ENCODE peak calls at places on chromosomes 11 and 22, in six cellular contexts. P is H9, A is IMR-90, B is H1, Q is trophoblast cell, T is mesenchymal stem cell. S is an unnamed sample.

GRCh38 chr22:30159561-30160353 is 79.5 kb downstream of the HORMAD2 start:
- DNase-seq in A (peak), T (peak), P (no peak), Q (peak), B (no peak), S (no peak)

GRCh38 chr11:5226732-5227327 is at the start of gene HBB:
- DNase-seq in B (no peak), A (no peak), P (no peak), Q (no peak), T (no peak), S (no peak)

GRCh38 chr22:17410576-17410975 is 41.3 kb downstream of the CECR2 start:
- DNase-seq in P (no peak), A (no peak), B (no peak), Q (no peak), T (no peak), S (no peak)

GRCh38 chr11:68383976-68384501 is 71.6 kb downstream of the LRP5 start:
- DNase-seq in Q (no peak), A (peak), P (peak), B (peak), T (peak), S (peak)

GRCh38 chr22:26884921-26885320 is 227.5 kb downstream of the MIAT start:
- DNase-seq in A (no peak), T (no peak), P (no peak), Q (no peak), B (no peak), S (no peak)

GRCh38 chr11:74731301-74732094 is at the start of gene CHRDL2:
- DNase-seq in A (peak), T (peak), B (no peak), Q (no peak), P (no peak), S (no peak)

GRCh38 chr22:19664406-19664805 is 49.9 kb upstream of the SEPTIN5 start:
- DNase-seq in P (no peak), Q (no peak), T (no peak), A (peak), B (no peak), S (no peak)

GRCh38 chr11:108713076-108713790 is 48.4 kb downstream of the DDX10 start:
- DNase-seq in P (no peak), A (peak), Q (no peak), B (no peak), T (peak), S (no peak)

GRCh38 chr22:45455621-45456020 is 42.1 kb downstream of the RIBC2 start:
- DNase-seq in B (no peak), Q (no peak), T (no peak), P (no peak), A (no peak), S (no peak)

GRCh38 chr22:18000441-18001039 is 23.8 kb downstream of the MICAL3 start:
- DNase-seq in A (no peak), B (no peak), T (peak), Q (no peak), P (no peak), S (peak)

GRCh38 chr11:69166186-69167115 is 10.7 kb downstream of the SMIM38 start:
- DNase-seq in A (peak), T (peak), P (peak), Q (no peak), B (peak), S (no peak)

GRCh38 chr11:65551572-65552398 is 6.4 kb downstream of the LTBP3 start:
- DNase-seq in A (peak), B (no peak), P (peak), Q (no peak), T (no peak), S (no peak)

GRCh38 chr11:8223513-8223899 is 40.2 kb downstream of the LMO1 start:
- DNase-seq in Q (peak), B (no peak), P (no peak), T (no peak), A (peak), S (no peak)

GRCh38 chr11:64389851-64390250 is 30.9 kb downstream of the RPS6KA4 start:
- DNase-seq in T (no peak), B (no peak), P (no peak), A (no peak), Q (no peak), S (no peak)

GRCh38 chr11:29629281-29629680 is 387.5 kb downstream of the KCNA4 start:
- DNase-seq in T (peak), Q (peak), P (no peak), B (no peak), A (no peak), S (no peak)

GRCh38 chr11:86374586-86374985 is at the start of gene CCDC81:
- DNase-seq in A (no peak), Q (no peak), B (peak), T (no peak), P (peak), S (peak)

GRCh38 chr11:5930614-5931013 is 11.4 kb upstream of the OR56A3 start:
- DNase-seq in T (no peak), P (no peak), A (no peak), Q (no peak), B (no peak), S (no peak)

GRCh38 chr11:16561150-16561549 is 177.3 kb upstream of the C11orf58 start:
- DNase-seq in P (no peak), T (peak), Q (no peak), A (peak), B (no peak), S (no peak)

GRCh38 chr22:33931406-33931805 is 11.1 kb upstream of the LARGE1 start:
- DNase-seq in T (no peak), A (no peak), Q (no peak), B (no peak), P (no peak), S (no peak)

GRCh38 chr11:128424271-128424709 is 163.1 kb downstream of the ETS1 start:
- DNase-seq in Q (no peak), T (no peak), A (no peak), P (no peak), B (no peak), S (no peak)

GRCh38 chr11:843818-844692 is 1.4 kb downstream of the TSPAN4 start:
- DNase-seq in A (peak), Q (no peak), B (peak), P (peak), T (peak), S (no peak)

GRCh38 chr22:40021401-40022000 is 26.7 kb downstream of the FAM83F start:
- DNase-seq in T (no peak), P (no peak), A (no peak), B (no peak), Q (no peak), S (no peak)

GRCh38 chr11:94129505-94130335 is 1.1 kb downstream of the PANX1 start:
- DNase-seq in P (peak), T (peak), Q (no peak), B (no peak), A (peak), S (no peak)

GRCh38 chr11:84234011-84234410 is 947.8 kb upstream of the CCDC90B start:
- DNase-seq in Q (no peak), A (no peak), B (no peak), T (no peak), P (no peak), S (no peak)

GRCh38 chr22:41863472-41863871 is 30.6 kb downstream of the SREBF2 start:
- DNase-seq in T (no peak), B (no peak), A (no peak), Q (peak), P (no peak), S (no peak)

GRCh38 chr22:19456541-19456940 is 9.0 kb upstream of the C22orf39 start:
- DNase-seq in T (no peak), A (no peak), Q (no peak), P (no peak), B (no peak), S (no peak)

GRCh38 chr22:29375436-29376076 is 12.8 kb downstream of the AP1B1 start:
- DNase-seq in A (peak), P (no peak), Q (no peak), B (no peak), T (peak), S (no peak)

GRCh38 chr11:32890843-32891656 is 1.6 kb upstream of the QSER1 start:
- DNase-seq in B (no peak), Q (no peak), P (peak), T (no peak), A (no peak), S (no peak)

GRCh38 chr11:62752177-62752785 is 1.7 kb downstream of the ZBTB3 start:
- DNase-seq in A (no peak), B (no peak), P (no peak), T (no peak), Q (peak), S (no peak)

GRCh38 chr11:29300441-29300840 is 716.4 kb downstream of the KCNA4 start:
- DNase-seq in T (no peak), Q (no peak), P (no peak), A (peak), B (no peak), S (no peak)

DNA sequence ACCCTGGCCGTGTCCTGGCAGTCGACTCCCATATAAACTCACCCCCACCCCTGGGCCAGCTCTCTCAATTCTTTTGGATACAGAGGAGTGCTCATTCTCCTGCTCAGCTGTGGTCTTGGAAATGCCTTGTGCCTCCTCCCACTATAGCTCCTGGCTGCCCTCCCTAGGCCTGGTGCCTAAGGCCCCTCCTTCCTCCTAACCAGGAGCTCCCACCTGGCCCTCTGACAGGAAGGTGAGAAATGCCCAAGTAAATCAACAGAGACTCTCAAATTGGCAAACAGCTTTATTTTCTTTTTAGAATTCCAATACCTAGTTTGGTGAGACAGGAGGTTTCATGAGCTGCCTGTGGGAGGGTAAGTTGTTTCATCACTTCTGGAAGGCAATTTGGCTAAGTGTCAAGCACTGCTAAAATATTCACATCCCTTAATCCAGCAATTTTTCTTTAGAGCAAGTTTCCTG is 209.5 kb upstream of the ARHGAP20 start:
- DNase-seq in T (no peak), A (peak), Q (no peak), B (no peak), P (peak), S (no peak)
- H3K4ac ChIP-seq in T (no peak), A (no peak), Q (no peak), B (no peak), P (no peak), S (no peak)

DNA sequence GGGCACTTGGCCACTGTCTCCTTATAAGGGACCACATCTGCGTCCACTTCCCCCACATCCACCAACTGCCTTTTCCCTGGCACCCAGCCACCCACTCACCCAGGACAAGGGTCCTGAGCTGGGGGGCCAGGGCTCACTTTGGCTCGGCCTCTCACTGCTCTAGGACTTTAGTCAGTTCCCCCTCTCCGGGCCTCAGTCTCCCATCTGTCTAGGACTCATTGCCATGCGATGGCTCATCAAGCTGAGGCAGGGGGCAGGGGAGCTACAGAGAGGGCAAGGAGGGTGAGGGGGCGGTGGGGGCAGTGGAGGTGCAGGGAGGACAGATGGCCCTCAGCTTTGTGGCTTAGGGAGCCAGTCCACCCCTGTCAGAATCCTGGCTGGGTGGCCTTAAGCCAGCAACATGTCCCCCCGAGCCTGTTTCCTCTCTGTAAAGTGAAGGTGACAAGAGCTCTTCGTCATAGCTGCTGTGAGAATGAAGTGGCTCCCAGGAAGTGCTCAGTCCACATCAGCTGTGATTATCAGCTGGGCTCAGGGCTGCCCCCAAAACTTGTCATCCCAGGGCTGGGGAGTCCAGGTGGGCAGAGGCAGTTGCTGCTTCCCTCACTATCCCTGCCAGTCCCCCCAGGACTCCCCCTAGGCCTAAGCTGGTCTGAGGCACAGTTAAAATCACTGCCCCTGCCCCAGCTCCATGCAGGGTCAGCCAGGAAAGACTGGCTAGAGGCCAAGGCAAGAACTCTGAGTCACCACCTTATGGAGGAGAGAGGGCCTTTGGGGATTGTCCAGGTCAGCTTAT is 14.9 kb downstream of the RAC2 start:
- DNase-seq in A (peak), B (no peak), T (peak), Q (no peak), P (no peak), S (no peak)
- H3K14ac ChIP-seq in A (peak), B (no peak), T (no peak), Q (no peak), P (no peak), S (peak)

GRCh38 chr11:117303101-117303500 is 12.0 kb downstream of the BACE1-AS start:
- DNase-seq in T (no peak), B (no peak), P (no peak), Q (no peak), A (no peak), S (no peak)

GRCh38 chr11:117300301-117300700 is 9.2 kb downstream of the BACE1-AS start:
- DNase-seq in P (peak), B (no peak), T (peak), A (peak), Q (no peak), S (peak)

GRCh38 chr11:117299351-117300300 is 8.5 kb downstream of the BACE1-AS start:
- DNase-seq in P (no peak), B (no peak), T (no peak), A (no peak), Q (no peak), S (no peak)

GRCh38 chr11:117302228-117302627 is 11.1 kb downstream of the BACE1-AS start:
- DNase-seq in P (no peak), A (no peak), B (no peak), T (no peak), Q (no peak), S (no peak)

DNA sequence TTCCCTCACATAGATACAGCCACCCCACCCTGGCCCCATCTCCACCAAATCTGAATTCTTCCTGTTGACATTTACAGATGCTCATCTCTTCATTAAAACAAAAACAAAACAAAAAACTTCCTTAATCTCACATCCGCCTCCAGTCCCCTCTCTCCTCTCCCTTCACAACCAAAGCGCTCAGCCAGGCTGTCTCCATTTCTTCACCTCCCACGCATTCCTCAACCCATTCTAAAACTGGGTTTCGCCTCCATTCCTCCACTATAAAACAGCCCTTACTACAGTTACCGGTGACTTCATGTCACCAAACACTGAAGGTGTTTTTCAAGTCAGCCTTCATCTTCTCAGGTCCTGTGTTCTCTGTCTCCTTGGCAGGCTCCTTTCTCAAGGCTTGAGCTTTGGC is 9.6 kb downstream of the BACE1-AS start:
- DNase-seq in Q (no peak), T (no peak), P (no peak), A (no peak), B (no peak), S (no peak)
- H4K91ac ChIP-seq in Q (no peak), T (no peak), P (no peak), A (no peak), B (no peak), S (no peak)

DNA sequence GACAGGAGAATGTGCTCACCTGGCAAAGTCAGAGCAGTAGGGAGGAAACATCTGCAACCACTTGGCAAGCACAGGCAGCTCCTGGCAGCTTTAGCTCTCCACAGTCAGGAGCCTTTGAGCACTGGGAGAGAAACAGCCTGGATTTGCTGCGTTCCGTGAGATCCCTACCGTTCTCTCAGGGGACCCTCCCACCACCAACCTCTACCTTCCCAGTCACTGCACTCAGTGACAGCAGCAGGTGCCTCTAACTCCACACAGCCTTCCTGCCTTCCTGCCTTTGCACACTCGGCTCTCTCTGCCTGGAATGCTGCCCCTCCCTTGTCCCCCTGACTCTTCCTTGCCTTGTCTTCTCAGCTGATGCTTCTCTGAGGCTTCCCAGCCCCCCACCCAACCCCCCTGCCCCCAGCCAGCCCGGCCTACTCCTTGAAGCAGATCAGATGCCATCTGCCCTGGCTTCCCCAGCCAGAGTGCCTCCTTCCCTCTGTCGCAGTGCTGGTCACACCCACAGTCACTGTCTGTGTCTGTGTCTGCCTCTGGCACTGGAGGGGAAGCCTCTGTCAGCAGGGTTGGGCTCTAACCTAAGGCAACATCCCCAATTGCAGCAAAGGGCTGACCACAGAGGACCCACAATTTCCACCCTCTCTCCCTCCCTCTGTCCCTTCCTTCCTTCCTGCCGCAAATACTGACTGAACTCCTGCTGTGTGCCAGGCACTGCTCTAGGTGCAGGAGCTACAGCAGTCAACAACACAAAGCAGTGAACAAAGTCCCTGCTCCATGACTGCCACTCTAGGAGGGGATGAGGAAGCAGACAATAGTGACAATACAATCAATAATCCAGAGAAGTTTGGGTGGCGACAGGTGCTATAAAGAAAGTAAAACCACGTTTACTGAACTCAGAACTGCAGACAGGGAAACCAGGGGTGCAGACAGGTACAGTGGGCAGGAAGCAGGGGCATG is 14.8 kb upstream of the TSKU start:
- DNase-seq in T (peak), A (no peak), Q (no peak), P (no peak), B (no peak), S (no peak)
- H3K4ac ChIP-seq in T (peak), A (peak), Q (no peak), P (no peak), B (no peak), S (no peak)

DNA sequence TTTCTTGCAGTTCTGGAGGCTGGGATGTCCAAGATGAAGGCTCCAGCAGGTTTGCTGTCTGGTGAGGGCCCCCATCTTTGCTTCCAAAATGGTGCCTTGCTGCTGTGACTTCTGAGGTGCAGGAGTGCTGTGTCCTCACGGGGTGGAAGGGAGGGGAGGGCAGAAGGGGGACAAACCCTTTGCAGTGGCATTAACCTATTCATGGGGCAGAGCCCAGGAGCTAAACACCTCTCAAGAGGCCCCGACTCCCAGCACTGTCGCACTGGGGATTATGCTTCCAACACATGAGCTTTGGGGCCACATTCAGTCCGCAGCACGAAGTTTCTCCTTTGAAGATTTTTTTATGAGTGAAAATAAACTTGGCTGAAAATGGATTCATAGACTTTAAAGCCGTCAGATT is 25.5 kb upstream of the OSBPL5 start:
- DNase-seq in T (no peak), Q (no peak), A (no peak), P (no peak), B (no peak), S (no peak)
- H3K14ac ChIP-seq in T (no peak), Q (no peak), A (no peak), P (no peak), B (no peak), S (no peak)

DNA sequence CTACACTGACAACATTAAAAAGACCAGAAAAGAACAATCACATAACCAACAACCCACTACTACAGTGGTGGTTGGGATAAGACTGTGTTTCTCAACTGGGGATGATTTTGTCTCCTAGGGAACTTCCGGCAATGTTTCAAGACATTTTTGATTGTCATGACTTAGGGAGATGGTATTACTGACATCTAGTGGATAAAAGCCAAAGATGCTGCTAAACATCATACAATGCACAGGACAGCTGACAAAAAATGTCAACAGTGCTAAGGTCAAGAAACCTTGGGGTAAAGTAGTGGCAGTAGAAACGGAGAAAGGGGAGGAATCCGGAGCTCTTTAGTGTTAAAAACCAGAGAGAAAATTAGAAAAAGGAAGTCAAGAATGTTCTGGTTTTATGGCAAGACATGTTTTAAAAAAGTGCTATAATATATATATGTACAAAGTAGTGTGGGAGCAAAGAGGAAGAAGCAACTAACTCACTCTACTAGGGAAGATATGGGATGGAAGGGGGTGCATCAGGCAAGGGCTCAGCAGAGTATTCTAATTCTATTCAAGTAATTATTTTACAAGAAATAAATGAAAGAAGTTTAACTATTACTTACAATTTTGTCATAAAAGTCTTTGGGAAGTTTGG is 37.2 kb downstream of the CKAP5 start:
- DNase-seq in A (peak), Q (no peak), B (no peak), T (peak), P (no peak), S (no peak)
- H4K91ac ChIP-seq in A (no peak), Q (no peak), B (no peak), T (no peak), P (no peak), S (no peak)

S was measured in neuronal stem cell.